ENCODE peak calls at places on chromosome 14, in seven cellular contexts. One of them, this sample, is unnamed. For H3K9me2, the result is how much of the 10 kb centered on the place peaks cover.

GRCh38 chr14:67722293-67722692 is 20.6 kb downstream of the RDH12 start:
- DNase-seq in hepatocyte: peak
- DNase-seq in PC-9: no peak
- DNase-seq in PC-3: no peak
- DNase-seq in HCT116: no peak
- DNase-seq in MM.1S: no peak
- DNase-seq in GM23338: peak
- DNase-seq in this sample: peak

GRCh38 chr14:54369343-54369742 is 27.5 kb upstream of the CDKN3 start:
- DNase-seq in hepatocyte: no peak
- DNase-seq in PC-9: no peak
- DNase-seq in PC-3: no peak
- DNase-seq in HCT116: no peak
- DNase-seq in MM.1S: no peak
- DNase-seq in GM23338: no peak
- DNase-seq in this sample: no peak

GRCh38 chr14:22379727-22380126 is 209.3 kb downstream of the DAD1 start:
- DNase-seq in hepatocyte: no peak
- DNase-seq in PC-9: no peak
- DNase-seq in PC-3: peak
- DNase-seq in HCT116: no peak
- DNase-seq in MM.1S: no peak
- DNase-seq in GM23338: no peak
- DNase-seq in this sample: peak

GRCh38 chr14:33184587-33184986 is 245.9 kb downstream of the NPAS3 start:
- DNase-seq in hepatocyte: no peak
- DNase-seq in PC-9: no peak
- DNase-seq in PC-3: peak
- DNase-seq in HCT116: no peak
- DNase-seq in MM.1S: no peak
- DNase-seq in GM23338: peak
- DNase-seq in this sample: peak

GRCh38 chr14:80930836-80931389 is 10.6 kb downstream of the CEP128 start:
- DNase-seq in hepatocyte: no peak
- DNase-seq in PC-9: peak
- DNase-seq in PC-3: peak
- DNase-seq in HCT116: no peak
- DNase-seq in MM.1S: peak
- DNase-seq in GM23338: no peak
- DNase-seq in this sample: peak

GRCh38 chr14:83071888-83072501 is 1538.3 kb upstream of the SEL1L start:
- DNase-seq in hepatocyte: peak
- DNase-seq in PC-9: no peak
- DNase-seq in PC-3: peak
- DNase-seq in HCT116: no peak
- DNase-seq in MM.1S: peak
- DNase-seq in GM23338: peak
- DNase-seq in this sample: peak

GRCh38 chr14:84975503-84975902 is 554.4 kb upstream of the FLRT2 start:
- DNase-seq in hepatocyte: no peak
- DNase-seq in PC-9: no peak
- DNase-seq in PC-3: no peak
- DNase-seq in HCT116: no peak
- DNase-seq in MM.1S: no peak
- DNase-seq in GM23338: no peak
- DNase-seq in this sample: no peak

GRCh38 chr14:22549981-22550670 is 38.9 kb downstream of the DAD1 start:
- DNase-seq in hepatocyte: no peak
- DNase-seq in PC-9: no peak
- DNase-seq in PC-3: peak
- DNase-seq in HCT116: no peak
- DNase-seq in MM.1S: no peak
- DNase-seq in GM23338: peak
- DNase-seq in this sample: no peak

GRCh38 chr14:85003805-85004204 is 526.1 kb upstream of the FLRT2 start:
- DNase-seq in hepatocyte: no peak
- DNase-seq in PC-9: no peak
- DNase-seq in PC-3: no peak
- DNase-seq in HCT116: no peak
- DNase-seq in MM.1S: no peak
- DNase-seq in GM23338: no peak
- DNase-seq in this sample: no peak

GRCh38 chr14:34081126-34081575 is 130.3 kb upstream of the EGLN3 start:
- DNase-seq in hepatocyte: no peak
- DNase-seq in PC-9: no peak
- DNase-seq in PC-3: peak
- DNase-seq in HCT116: no peak
- DNase-seq in MM.1S: no peak
- DNase-seq in GM23338: no peak
- DNase-seq in this sample: peak

GRCh38 chr14:80663541-80663940 is 278.0 kb downstream of the CEP128 start:
- DNase-seq in hepatocyte: no peak
- DNase-seq in PC-9: no peak
- DNase-seq in PC-3: no peak
- DNase-seq in HCT116: no peak
- DNase-seq in MM.1S: no peak
- DNase-seq in GM23338: no peak
- DNase-seq in this sample: no peak

GRCh38 chr14:81110186-81110585 is 110.6 kb downstream of the GTF2A1 start:
- DNase-seq in hepatocyte: no peak
- DNase-seq in PC-9: no peak
- DNase-seq in PC-3: no peak
- DNase-seq in HCT116: no peak
- DNase-seq in MM.1S: no peak
- DNase-seq in GM23338: no peak
- DNase-seq in this sample: no peak

GRCh38 chr14:94633116-94633515 is 20.9 kb downstream of the SERPINA3 start:
- DNase-seq in hepatocyte: no peak
- DNase-seq in PC-9: no peak
- DNase-seq in PC-3: no peak
- DNase-seq in HCT116: no peak
- DNase-seq in MM.1S: no peak
- DNase-seq in GM23338: no peak
- DNase-seq in this sample: no peak

GRCh38 chr14:103828315-103828967 is 18.9 kb downstream of the PPP1R13B start:
- DNase-seq in hepatocyte: peak
- DNase-seq in PC-9: no peak
- DNase-seq in PC-3: peak
- DNase-seq in HCT116: no peak
- DNase-seq in MM.1S: no peak
- DNase-seq in GM23338: no peak
- DNase-seq in this sample: peak

GRCh38 chr14:79698218-79698617 is 513.1 kb downstream of the DIO2 start:
- DNase-seq in hepatocyte: no peak
- DNase-seq in PC-9: no peak
- DNase-seq in PC-3: no peak
- DNase-seq in HCT116: no peak
- DNase-seq in MM.1S: no peak
- DNase-seq in GM23338: no peak
- DNase-seq in this sample: no peak

GRCh38 chr14:23378612-23379220 is 1.9 kb downstream of the CMTM5 start:
- DNase-seq in hepatocyte: no peak
- DNase-seq in PC-9: no peak
- DNase-seq in PC-3: no peak
- DNase-seq in HCT116: no peak
- DNase-seq in MM.1S: no peak
- DNase-seq in GM23338: no peak
- DNase-seq in this sample: no peak

GRCh38 chr14:67513631-67514108 is 19.4 kb upstream of the PLEKHH1 start:
- DNase-seq in hepatocyte: peak
- DNase-seq in PC-9: no peak
- DNase-seq in PC-3: no peak
- DNase-seq in HCT116: no peak
- DNase-seq in MM.1S: no peak
- DNase-seq in GM23338: no peak
- DNase-seq in this sample: no peak

GRCh38 chr14:100894416-100894815 is 9.1 kb downstream of the RTL1 start:
- DNase-seq in hepatocyte: no peak
- DNase-seq in PC-9: no peak
- DNase-seq in PC-3: no peak
- DNase-seq in HCT116: no peak
- DNase-seq in MM.1S: no peak
- DNase-seq in GM23338: no peak
- DNase-seq in this sample: no peak

GRCh38 chr14:100893228-100893601 is 10.3 kb downstream of the RTL1 start:
- DNase-seq in hepatocyte: no peak
- DNase-seq in PC-9: no peak
- DNase-seq in PC-3: no peak
- DNase-seq in HCT116: no peak
- DNase-seq in MM.1S: no peak
- DNase-seq in GM23338: no peak
- DNase-seq in this sample: no peak

GRCh38 chr14:100893760-100894159 is 9.8 kb downstream of the RTL1 start:
- DNase-seq in hepatocyte: no peak
- DNase-seq in PC-9: no peak
- DNase-seq in PC-3: no peak
- DNase-seq in HCT116: no peak
- DNase-seq in MM.1S: no peak
- DNase-seq in GM23338: no peak
- DNase-seq in this sample: no peak

GRCh38 chr14:100896369-100897060 is 7.0 kb downstream of the RTL1 start:
- DNase-seq in hepatocyte: no peak
- DNase-seq in PC-9: no peak
- DNase-seq in PC-3: no peak
- DNase-seq in HCT116: no peak
- DNase-seq in MM.1S: no peak
- DNase-seq in GM23338: no peak
- DNase-seq in this sample: no peak

DNA sequence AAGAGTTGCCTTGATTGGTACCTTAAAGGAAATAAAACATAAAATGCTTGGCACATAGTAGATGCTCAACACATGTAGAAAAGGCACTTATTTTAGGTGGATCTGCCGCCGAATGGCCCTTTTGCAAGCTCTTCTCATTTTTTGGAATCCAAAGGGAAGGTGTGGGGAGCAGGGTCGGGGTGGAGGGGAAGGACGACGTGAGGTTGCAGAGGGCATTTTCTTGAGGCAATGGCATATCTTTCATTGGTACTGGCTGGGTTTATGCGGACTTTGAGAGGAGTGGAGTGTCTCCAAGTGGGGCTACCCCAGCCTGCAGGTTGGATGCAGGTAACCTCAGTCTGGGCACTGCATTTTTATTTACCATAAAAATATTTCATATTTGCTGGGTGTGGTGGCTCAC is 8.1 kb downstream of the RTL1 start:
- DNase-seq in hepatocyte: no peak
- DNase-seq in PC-9: no peak
- DNase-seq in PC-3: no peak
- DNase-seq in HCT116: no peak
- DNase-seq in MM.1S: no peak
- DNase-seq in GM23338: no peak
- DNase-seq in this sample: no peak
- TF ChIP-seq EZH2 in hepatocyte: no peak
- TF ChIP-seq EZH2 in PC-9: no peak
- TF ChIP-seq EZH2 in PC-3: no peak
- TF ChIP-seq EZH2 in HCT116: no peak
- TF ChIP-seq EZH2 in MM.1S: no peak
- TF ChIP-seq EZH2 in GM23338: no peak
- TF ChIP-seq EZH2 in this sample: no peak

GRCh38 chr14:43503508-43503907 is 1003.6 kb downstream of the FSCB start:
- DNase-seq in hepatocyte: peak
- DNase-seq in PC-9: no peak
- DNase-seq in PC-3: peak
- DNase-seq in HCT116: no peak
- DNase-seq in MM.1S: peak
- DNase-seq in GM23338: peak
- DNase-seq in this sample: peak
- H3K9me2 ChIP-seq in hepatocyte: under half
- H3K9me2 ChIP-seq in PC-9: under half
- H3K9me2 ChIP-seq in PC-3: under half
- H3K9me2 ChIP-seq in HCT116: under half
- H3K9me2 ChIP-seq in MM.1S: under half
- H3K9me2 ChIP-seq in GM23338: under half
- H3K9me2 ChIP-seq in this sample: under half

GRCh38 chr14:64601571-64601970 is 51.8 kb downstream of the PPP1R36 start:
- DNase-seq in hepatocyte: no peak
- DNase-seq in PC-9: no peak
- DNase-seq in PC-3: no peak
- DNase-seq in HCT116: no peak
- DNase-seq in MM.1S: no peak
- DNase-seq in GM23338: no peak
- DNase-seq in this sample: no peak
- H3K4me3 ChIP-seq in hepatocyte: no peak
- H3K4me3 ChIP-seq in PC-9: no peak
- H3K4me3 ChIP-seq in PC-3: no peak
- H3K4me3 ChIP-seq in HCT116: no peak
- H3K4me3 ChIP-seq in MM.1S: no peak
- H3K4me3 ChIP-seq in GM23338: no peak
- H3K4me3 ChIP-seq in this sample: no peak

GRCh38 chr14:35121887-35122695 is at the start of the genes PPP2R3C and PRORP:
- DNase-seq in hepatocyte: peak
- DNase-seq in PC-9: peak
- DNase-seq in PC-3: peak
- DNase-seq in HCT116: peak
- DNase-seq in MM.1S: peak
- DNase-seq in GM23338: peak
- DNase-seq in this sample: peak

GRCh38 chr14:35121026-35121886 is 534 bp downstream of the PPP2R3C start:
- DNase-seq in hepatocyte: peak
- DNase-seq in PC-9: no peak
- DNase-seq in PC-3: no peak
- DNase-seq in HCT116: no peak
- DNase-seq in MM.1S: no peak
- DNase-seq in GM23338: no peak
- DNase-seq in this sample: peak

GRCh38 chr14:35124127-35124526 is 1.8 kb downstream of the PRORP start:
- DNase-seq in hepatocyte: peak
- DNase-seq in PC-9: no peak
- DNase-seq in PC-3: no peak
- DNase-seq in HCT116: no peak
- DNase-seq in MM.1S: no peak
- DNase-seq in GM23338: no peak
- DNase-seq in this sample: no peak

GRCh38 chr14:35123388-35123703 is 994 bp downstream of the PRORP start:
- DNase-seq in hepatocyte: no peak
- DNase-seq in PC-9: no peak
- DNase-seq in PC-3: no peak
- DNase-seq in HCT116: no peak
- DNase-seq in MM.1S: no peak
- DNase-seq in GM23338: no peak
- DNase-seq in this sample: peak

DNA sequence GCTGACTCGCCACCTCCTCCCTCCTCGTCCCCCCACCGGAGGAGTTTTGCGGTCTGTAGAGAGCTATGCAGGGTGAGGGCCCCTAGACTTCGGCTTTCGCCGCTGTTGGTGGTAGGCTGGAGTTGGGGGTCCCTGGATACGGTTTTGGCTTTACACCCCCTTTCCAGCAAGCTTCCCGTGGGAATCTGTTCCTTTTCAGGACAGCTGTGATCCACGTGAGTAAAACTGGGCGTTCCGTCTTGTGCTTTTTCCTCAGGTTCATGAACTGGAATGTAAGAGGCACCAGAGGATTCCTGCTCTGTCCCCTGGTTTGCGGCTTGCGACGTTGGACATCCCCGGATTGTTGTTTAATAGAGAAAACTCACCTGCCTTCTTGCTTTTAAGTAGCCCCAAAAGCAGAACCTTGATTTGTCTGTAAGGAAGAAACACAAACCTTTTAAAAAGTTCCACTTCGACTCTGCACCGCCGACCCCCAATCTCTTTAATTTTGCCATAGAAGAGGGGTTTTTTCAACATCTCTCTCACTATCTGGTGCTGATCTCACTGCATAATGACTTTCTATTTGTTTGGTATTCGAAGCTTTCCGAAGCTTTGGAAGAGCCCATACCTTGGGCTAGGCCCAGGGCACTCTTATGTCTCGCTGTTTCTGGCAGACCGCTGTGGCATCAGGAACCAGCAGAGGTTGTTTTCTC is 490 bp downstream of the PRORP start:
- DNase-seq in hepatocyte: peak
- DNase-seq in PC-9: peak
- DNase-seq in PC-3: peak
- DNase-seq in HCT116: no peak
- DNase-seq in MM.1S: peak
- DNase-seq in GM23338: peak
- DNase-seq in this sample: peak
- TF ChIP-seq EZH2 in hepatocyte: no peak
- TF ChIP-seq EZH2 in PC-9: no peak
- TF ChIP-seq EZH2 in PC-3: no peak
- TF ChIP-seq EZH2 in HCT116: no peak
- TF ChIP-seq EZH2 in MM.1S: no peak
- TF ChIP-seq EZH2 in GM23338: no peak
- TF ChIP-seq EZH2 in this sample: no peak